ENCODE peak calls at places on chromosome 16, in six cellular contexts. One of them, this sample, is unnamed.

GRCh38 chr16:54280751-54281150 is 5.8 kb downstream of the IRX3 start:
- DNase-seq in KBM-7: no peak
- DNase-seq in PC-3: no peak
- DNase-seq in NCI-H1930: no peak
- DNase-seq in substantia nigra: no peak
- DNase-seq in neuronal stem cell: no peak
- DNase-seq in this sample: no peak

GRCh38 chr16:8928467-8928957 is 35.2 kb downstream of the USP7 start:
- DNase-seq in KBM-7: peak; percentile 81
- DNase-seq in PC-3: no peak
- DNase-seq in NCI-H1930: no peak
- DNase-seq in substantia nigra: no peak
- DNase-seq in neuronal stem cell: no peak
- DNase-seq in this sample: no peak

GRCh38 chr16:85303354-85303883 is 191.1 kb upstream of the CIBAR2 start:
- DNase-seq in KBM-7: peak; percentile 79
- DNase-seq in PC-3: no peak
- DNase-seq in NCI-H1930: no peak
- DNase-seq in substantia nigra: peak; percentile 26
- DNase-seq in neuronal stem cell: peak; percentile 43
- DNase-seq in this sample: peak; percentile 67

GRCh38 chr16:85557976-85558589 is 55.0 kb upstream of the GSE1 start:
- DNase-seq in KBM-7: no peak
- DNase-seq in PC-3: peak; percentile 62
- DNase-seq in NCI-H1930: no peak
- DNase-seq in substantia nigra: no peak
- DNase-seq in neuronal stem cell: no peak
- DNase-seq in this sample: peak; percentile 74

GRCh38 chr16:65546353-65546791 is 424.5 kb upstream of the CDH11 start:
- DNase-seq in KBM-7: no peak
- DNase-seq in PC-3: no peak
- DNase-seq in NCI-H1930: no peak
- DNase-seq in substantia nigra: no peak
- DNase-seq in neuronal stem cell: no peak
- DNase-seq in this sample: no peak

GRCh38 chr16:69820926-69821541 is 58.9 kb downstream of the WWP2 start:
- DNase-seq in KBM-7: no peak
- DNase-seq in PC-3: no peak
- DNase-seq in NCI-H1930: no peak
- DNase-seq in substantia nigra: no peak
- DNase-seq in neuronal stem cell: no peak
- DNase-seq in this sample: no peak

GRCh38 chr16:11144122-11144521 is 111.9 kb downstream of the SOCS1 start:
- DNase-seq in KBM-7: no peak
- DNase-seq in PC-3: no peak
- DNase-seq in NCI-H1930: no peak
- DNase-seq in substantia nigra: no peak
- DNase-seq in neuronal stem cell: no peak
- DNase-seq in this sample: no peak

GRCh38 chr16:87631067-87631466 is 28.8 kb downstream of the JPH3 start:
- DNase-seq in KBM-7: no peak
- DNase-seq in PC-3: no peak
- DNase-seq in NCI-H1930: no peak
- DNase-seq in substantia nigra: no peak
- DNase-seq in neuronal stem cell: no peak
- DNase-seq in this sample: no peak

GRCh38 chr16:17404903-17405691 is 65.7 kb downstream of the XYLT1 start:
- DNase-seq in KBM-7: no peak
- DNase-seq in PC-3: no peak
- DNase-seq in NCI-H1930: no peak
- DNase-seq in substantia nigra: peak; percentile 96
- DNase-seq in neuronal stem cell: no peak
- DNase-seq in this sample: no peak

GRCh38 chr16:86398201-86398600 is 112.1 kb upstream of the FOXF1 start:
- DNase-seq in KBM-7: no peak
- DNase-seq in PC-3: no peak
- DNase-seq in NCI-H1930: no peak
- DNase-seq in substantia nigra: no peak
- DNase-seq in neuronal stem cell: no peak
- DNase-seq in this sample: no peak

GRCh38 chr16:72990003-72990521 is 57.9 kb downstream of the ZFHX3 start:
- DNase-seq in KBM-7: peak; percentile 80
- DNase-seq in PC-3: peak; percentile 82
- DNase-seq in NCI-H1930: no peak
- DNase-seq in substantia nigra: peak; percentile 11
- DNase-seq in neuronal stem cell: no peak
- DNase-seq in this sample: peak; percentile 46

GRCh38 chr16:8571061-8571596 is 19.2 kb downstream of the TMEM114 start:
- DNase-seq in KBM-7: peak; percentile 66
- DNase-seq in PC-3: no peak
- DNase-seq in NCI-H1930: no peak
- DNase-seq in substantia nigra: no peak
- DNase-seq in neuronal stem cell: no peak
- DNase-seq in this sample: no peak

GRCh38 chr16:31190061-31190460 is 10.1 kb downstream of the FUS start:
- DNase-seq in KBM-7: no peak
- DNase-seq in PC-3: no peak
- DNase-seq in NCI-H1930: no peak
- DNase-seq in substantia nigra: no peak
- DNase-seq in neuronal stem cell: no peak
- DNase-seq in this sample: no peak